ENCODE peak calls at places on chromosomes 16 and 17, in four cellular contexts. L is left ventricle myocardium inferior, J is DMS153, W is posterior cingulate gyrus. N is an unnamed sample.

GRCh38 chr17:65359016-65359415 is 202.4 kb downstream of the AXIN2 start:
- DNase-seq in L (no peak), W (no peak), J (no peak), N (no peak)

GRCh38 chr17:76726766-76727718 is at the start of gene METTL23:
- DNase-seq in L (peak; percentile 87), W (peak; percentile 54), J (no peak), N (peak; percentile 64)

GRCh38 chr17:8221663-8222379 is 11.4 kb upstream of the AURKB start:
- DNase-seq in L (peak; percentile 84), W (peak; percentile 84), J (peak; percentile 41), N (peak; percentile 94)

GRCh38 chr17:9299695-9300094 is 275.9 kb downstream of the STX8 start:
- DNase-seq in L (no peak), W (no peak), J (no peak), N (no peak)

GRCh38 chr16:50114357-50115129 is 38.6 kb upstream of the TENT4B start:
- DNase-seq in J (no peak), W (no peak), L (no peak), N (no peak)

GRCh38 chr17:44171931-44172455 is 1.5 kb downstream of the ASB16 start:
- DNase-seq in W (no peak), J (no peak), L (no peak), N (no peak)

GRCh38 chr16:52537463-52537862 is 9.5 kb downstream of the TOX3 start:
- DNase-seq in W (no peak), L (no peak), J (no peak), N (no peak)

GRCh38 chr17:29138991-29139682 is 41.1 kb downstream of the MYO18A start:
- DNase-seq in L (peak; percentile 75), W (no peak), J (no peak), N (peak; percentile 78)

GRCh38 chr17:12040478-12040877 is 19.8 kb downstream of the MAP2K4 start:
- DNase-seq in J (no peak), W (no peak), L (no peak), N (no peak)

GRCh38 chr17:77959216-77959925 is 868 bp downstream of the TNRC6C start:
- DNase-seq in W (no peak), J (no peak), L (no peak), N (no peak)

GRCh38 chr16:66988197-66988788 is at the start of gene CES4A:
- DNase-seq in W (no peak), L (no peak), J (no peak), N (no peak)

GRCh38 chr17:81999975-82000802 is 22.5 kb downstream of the CENPX start:
- DNase-seq in J (no peak), W (no peak), L (no peak), N (no peak)

GRCh38 chr16:79862601-79863000 is 262.1 kb upstream of the MAF start:
- DNase-seq in W (no peak), J (no peak), L (no peak), N (no peak)

GRCh38 chr16:14502932-14503741 is 126.9 kb downstream of the PARN start:
- DNase-seq in W (no peak), J (no peak), L (no peak), N (no peak)

GRCh38 chr17:2173005-2173404 is 118.1 kb downstream of the HIC1 start:
- DNase-seq in J (no peak), L (no peak), W (no peak), N (no peak)

GRCh38 chr17:77887464-77888241 is 70.8 kb upstream of the TNRC6C start:
- DNase-seq in W (peak; percentile 67), L (peak; percentile 88), J (peak; percentile 17), N (peak; percentile 77)

GRCh38 chr16:57619606-57620315 is 8.7 kb upstream of the ADGRG1 start:
- DNase-seq in W (no peak), J (peak; percentile 91), L (no peak), N (no peak)

GRCh38 chr16:74997042-74997491 is 1.8 kb upstream of the ZNRF1 start:
- DNase-seq in W (no peak), J (no peak), L (no peak), N (no peak)

GRCh38 chr16:53827741-53828140 is 123.8 kb downstream of the FTO start:
- DNase-seq in J (no peak), W (no peak), L (no peak), N (peak; percentile 29)

N was measured in Ammon's horn.